ENCODE peak calls at places on chromosomes 7 and 10, in four cellular contexts. X is PC-3, E is left lung, I is mesenchymal stem cell. G is an unnamed sample.

GRCh38 chr7:30674420-30674819 is 7.8 kb downstream of the CRHR2 start:
- DNase-seq in X (no peak), I (no peak), E (no peak), G (no peak)

GRCh38 chr7:141355057-141355456 is 196.2 kb upstream of the AGK start:
- DNase-seq in I (no peak), X (peak; percentile 31), E (no peak), G (peak; percentile 10)

GRCh38 chr10:49139866-49140195 is 6.0 kb upstream of the FAM170B start:
- DNase-seq in E (no peak), X (peak; percentile 95), I (peak; percentile 93), G (no peak)

GRCh38 chr10:6503171-6503570 is 76.9 kb downstream of the PRKCQ start:
- DNase-seq in I (no peak), E (no peak), X (no peak), G (no peak)

GRCh38 chr7:132049462-132050304 is 493.3 kb upstream of the PODXL start:
- DNase-seq in I (peak; percentile 31), E (no peak), X (peak; percentile 58), G (no peak)

GRCh38 chr10:42973870-42974692 is 102.8 kb upstream of the RET start:
- DNase-seq in I (no peak), E (no peak), X (no peak), G (no peak)

GRCh38 chr7:516606-517456 is 2.8 kb downstream of the PDGFA start:
- DNase-seq in I (peak; percentile 88), E (no peak), X (peak; percentile 60), G (no peak)

GRCh38 chr7:29328811-29329210 is 134.2 kb downstream of the CHN2 start:
- DNase-seq in E (no peak), I (no peak), X (no peak), G (no peak)

GRCh38 chr10:47410862-47411261 is 26.8 kb upstream of the ZNF488 start:
- DNase-seq in X (no peak), I (no peak), E (no peak), G (no peak)

GRCh38 chr7:99380032-99380822 is 5.7 kb downstream of the ARPC1B start:
- DNase-seq in I (peak; percentile 29), X (no peak), E (no peak), G (no peak)
- H3K27ac ChIP-seq in I (peak overlapping the region; percentile 80), X (no peak overlapping the region), E (peak overlapping the region; percentile 91), G (peak overlapping the region; percentile 71)

GRCh38 chr7:22949944-22950343 is 64.0 kb downstream of the HYCC1 start:
- DNase-seq in X (no peak), E (no peak), I (peak; percentile 38), G (no peak)
- H3K27ac ChIP-seq in X (no peak overlapping the region), E (no peak overlapping the region), I (no peak overlapping the region), G (no peak overlapping the region)

GRCh38 chr10:131698986-131699385 is 201.8 kb upstream of the PPP2R2D start:
- DNase-seq in E (no peak), X (no peak), I (no peak), G (no peak)

GRCh38 chr10:131700506-131700905 is 200.3 kb upstream of the PPP2R2D start:
- DNase-seq in X (no peak), E (peak; percentile 31), I (no peak), G (no peak)

GRCh38 chr10:131698232-131698631 is 202.6 kb upstream of the PPP2R2D start:
- DNase-seq in I (no peak), X (no peak), E (peak; percentile 37), G (no peak)

GRCh38 chr10:131701131-131701947 is 199.5 kb upstream of the PPP2R2D start:
- DNase-seq in I (no peak), E (peak; percentile 62), X (no peak), G (no peak)

DNA sequence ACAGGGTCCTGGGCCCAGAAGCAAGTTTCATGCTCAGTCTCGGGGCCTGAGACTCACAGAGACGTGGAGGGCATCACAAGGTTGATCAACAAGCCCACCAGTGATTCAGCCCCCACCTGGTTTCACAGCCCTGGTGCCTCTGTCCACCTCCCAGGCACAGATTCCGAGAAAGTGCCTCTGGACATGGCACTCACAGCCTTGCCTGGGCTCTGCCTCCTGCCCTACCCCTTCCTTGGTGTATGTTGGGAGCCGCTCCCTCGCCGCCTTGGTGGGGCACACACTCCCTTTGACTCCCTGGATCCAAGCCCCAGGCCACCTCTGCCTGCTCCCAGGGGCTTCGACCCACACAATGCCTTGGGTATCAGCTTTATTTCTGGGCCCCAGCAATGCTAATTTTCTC is 200.8 kb upstream of the PPP2R2D start:
- DNase-seq in X (no peak), E (peak; percentile 70), I (no peak), G (no peak)
- H3K27ac ChIP-seq in X (no peak overlapping the region), E (no peak overlapping the region), I (no peak overlapping the region), G (no peak overlapping the region)

GRCh38 chr7:69799048-69799697 is 200.9 kb downstream of the AUTS2 start:
- DNase-seq in I (no peak), E (no peak), X (no peak), G (no peak)
- H3K27ac ChIP-seq in I (no peak overlapping the region), E (no peak overlapping the region), X (no peak overlapping the region), G (no peak overlapping the region)

GRCh38 chr7:2282185-2282751 is 32.0 kb downstream of the SNX8 start:
- DNase-seq in I (no peak), X (no peak), E (peak; percentile 39), G (no peak)
- H3K27ac ChIP-seq in I (no peak overlapping the region), X (no peak overlapping the region), E (no peak overlapping the region), G (no peak overlapping the region)

DNA sequence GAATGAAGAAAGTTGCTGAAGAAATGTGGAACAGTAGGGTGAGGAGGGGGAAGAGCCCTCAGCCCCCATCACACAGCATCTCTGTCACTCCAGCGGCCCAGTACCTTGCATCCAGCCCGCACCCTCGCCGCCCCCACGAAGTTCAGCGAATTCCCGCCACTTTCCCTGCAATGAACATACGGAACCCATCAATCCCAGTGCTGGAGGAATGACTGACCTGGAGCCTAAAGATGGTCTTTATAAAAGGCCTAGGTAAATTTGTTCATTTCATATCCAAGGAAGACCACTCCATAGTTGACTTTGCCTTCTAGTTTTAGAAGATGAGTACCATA is 782 bp upstream of the KIF5B start:
- DNase-seq in E (no peak), X (no peak), I (no peak), G (no peak)
- H3K27ac ChIP-seq in E (no peak overlapping the region), X (no peak overlapping the region), I (no peak overlapping the region), G (no peak overlapping the region)

DNA sequence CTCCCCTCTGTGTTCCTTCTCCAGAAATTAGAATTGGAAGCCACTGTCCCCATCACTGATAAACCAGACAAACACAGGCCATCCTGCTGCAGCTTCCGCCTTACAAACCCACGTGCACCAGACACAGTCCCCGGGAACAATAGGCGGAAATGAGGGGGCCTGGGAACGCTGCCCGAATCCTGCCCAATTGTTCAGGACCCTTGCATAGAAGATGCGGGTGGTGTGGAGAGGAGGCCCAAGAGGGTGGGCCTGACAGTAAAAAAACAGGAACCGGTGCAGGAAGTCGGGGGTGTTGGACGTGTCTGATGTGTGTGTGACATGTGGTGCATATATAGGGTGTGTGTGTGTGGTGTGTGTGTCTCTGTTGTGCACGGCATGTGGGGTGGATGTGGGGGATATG is 26.5 kb upstream of the CHST15 start:
- DNase-seq in X (no peak), E (no peak), I (no peak), G (no peak)
- H3K27ac ChIP-seq in X (no peak overlapping the region), E (no peak overlapping the region), I (no peak overlapping the region), G (no peak overlapping the region)

DNA sequence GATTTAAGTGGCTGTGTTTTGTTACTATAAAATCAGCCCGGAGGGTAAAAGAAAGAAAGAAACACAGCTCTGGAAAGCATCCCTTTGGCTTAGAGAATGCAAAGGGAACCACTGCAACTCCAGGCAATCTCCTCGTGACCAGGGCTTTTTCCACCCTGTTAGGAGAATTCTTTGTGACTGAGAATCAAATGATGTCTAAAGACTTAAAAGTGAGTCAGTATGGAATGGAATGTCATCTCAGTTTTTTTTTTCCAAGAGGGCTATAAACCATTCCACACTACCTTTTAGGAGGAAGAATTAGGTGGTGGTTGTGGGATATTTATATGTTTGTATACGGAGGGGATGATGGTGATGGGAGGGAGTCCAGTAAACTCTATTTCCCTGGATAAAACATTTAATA is 334.7 kb downstream of the SUGCT start:
- DNase-seq in I (peak; percentile 88), E (no peak), X (peak; percentile 17), G (no peak)
- H3K27ac ChIP-seq in I (peak overlapping the region; percentile 76), E (peak overlapping the region; percentile 72), X (no peak overlapping the region), G (no peak overlapping the region)

DNA sequence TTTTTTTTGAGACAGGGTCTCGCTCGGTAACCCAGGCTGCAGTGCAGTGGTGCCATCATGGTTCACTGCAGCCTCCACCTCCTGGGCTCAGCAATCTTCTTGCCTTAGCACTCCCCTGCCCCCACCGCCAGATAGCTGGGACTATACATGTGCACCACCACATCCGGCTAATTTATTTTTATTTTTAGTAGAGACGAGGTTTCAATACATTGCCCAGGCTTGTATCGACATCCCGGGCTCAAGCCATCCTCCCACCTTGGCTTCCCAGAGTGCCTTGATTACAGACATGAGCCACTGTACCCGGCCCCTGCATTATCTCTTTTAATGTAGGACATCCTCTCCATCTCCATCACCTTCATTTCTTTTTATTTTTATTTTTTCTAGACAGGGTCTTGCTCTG is 213.3 kb downstream of the CUX1 start:
- DNase-seq in X (no peak), I (no peak), E (no peak), G (no peak)
- H3K27ac ChIP-seq in X (no peak overlapping the region), I (no peak overlapping the region), E (no peak overlapping the region), G (no peak overlapping the region)

GRCh38 chr7:117667456-117667855 is 187.6 kb downstream of the CFTR start:
- DNase-seq in X (no peak), E (no peak), I (peak; percentile 41), G (no peak)
- H3K27ac ChIP-seq in X (no peak overlapping the region), E (no peak overlapping the region), I (no peak overlapping the region), G (no peak overlapping the region)

G was measured in substantia nigra.